ENCODE peak calls at places on chromosomes 11 and 22, in seven cellular contexts. S, N, I, L, X, F and O are unnamed samples.

GRCh38 chr11:44416776-44417175 is 106.8 kb upstream of the ALX4 start:
- DNase-seq in S (no peak), N (no peak), I (no peak), L (no peak), X (no peak), F (no peak), O (no peak)

GRCh38 chr11:61775606-61776554 is 16.5 kb downstream of the TMEM258 start:
- DNase-seq in S (no peak), N (no peak), I (no peak), L (no peak), X (peak), F (no peak), O (no peak)

GRCh38 chr11:78069465-78069864 is 5.8 kb downstream of the THRSP start:
- DNase-seq in S (no peak), N (no peak), I (no peak), L (no peak), X (no peak), F (no peak), O (no peak)

GRCh38 chr11:1027483-1028290 is 8.8 kb downstream of the MUC6 start:
- DNase-seq in S (no peak), N (no peak), I (no peak), L (no peak), X (peak), F (no peak), O (no peak)

GRCh38 chr11:29300441-29300840 is 716.4 kb downstream of the KCNA4 start:
- DNase-seq in S (no peak), N (peak), I (no peak), L (no peak), X (no peak), F (no peak), O (no peak)

GRCh38 chr22:50169774-50170341 is 673 bp upstream of the PANX2 start:
- DNase-seq in S (no peak), N (no peak), I (no peak), L (no peak), X (peak), F (no peak), O (no peak)

GRCh38 chr11:129023968-129024676 is 81.5 kb upstream of the TP53AIP1 start:
- DNase-seq in S (no peak), N (peak), I (no peak), L (no peak), X (no peak), F (no peak), O (no peak)

GRCh38 chr11:61539009-61539408 is 30.5 kb downstream of the LRRC10B start:
- DNase-seq in S (no peak), N (no peak), I (peak), L (no peak), X (no peak), F (no peak), O (no peak)

GRCh38 chr11:26079966-26080365 is 252.0 kb upstream of the ANO3 start:
- DNase-seq in S (no peak), N (no peak), I (no peak), L (no peak), X (no peak), F (no peak), O (no peak)

GRCh38 chr11:404551-405264 is 10.1 kb downstream of the SIGIRR start:
- DNase-seq in S (no peak), N (no peak), I (no peak), L (no peak), X (no peak), F (no peak), O (no peak)

GRCh38 chr11:133936136-133936535 is 20.6 kb downstream of the IGSF9B start:
- DNase-seq in S (no peak), N (no peak), I (no peak), L (no peak), X (peak), F (no peak), O (no peak)

GRCh38 chr11:102589047-102589459 is 36.1 kb downstream of the MMP20 start:
- DNase-seq in S (no peak), N (no peak), I (no peak), L (no peak), X (no peak), F (no peak), O (no peak)

GRCh38 chr11:103794262-103794661 is 242.2 kb upstream of the DDI1 start:
- DNase-seq in S (no peak), N (peak), I (no peak), L (no peak), X (no peak), F (no peak), O (no peak)

GRCh38 chr11:88827018-88827676 is 238.6 kb downstream of the GRM5 start:
- DNase-seq in S (no peak), N (no peak), I (no peak), L (no peak), X (no peak), F (no peak), O (no peak)

GRCh38 chr11:77094841-77095365 is 7.7 kb upstream of the OMP start:
- DNase-seq in S (no peak), N (no peak), I (no peak), L (no peak), X (peak), F (no peak), O (no peak)

GRCh38 chr11:123152951-123153350 is 42.1 kb downstream of the CLMP start:
- DNase-seq in S (no peak), N (no peak), I (no peak), L (no peak), X (no peak), F (no peak), O (no peak)

GRCh38 chr11:1772270-1773130 is 8.8 kb upstream of the CTSD start:
- DNase-seq in S (no peak), N (peak), I (peak), L (peak), X (peak), F (no peak), O (no peak)

GRCh38 chr11:17481905-17482304 is 5.3 kb upstream of the ABCC8 start:
- DNase-seq in S (no peak), N (no peak), I (no peak), L (no peak), X (no peak), F (no peak), O (no peak)

GRCh38 chr22:19559956-19560355 is 35.7 kb upstream of the CLDN5 start:
- DNase-seq in S (no peak), N (no peak), I (no peak), L (no peak), X (no peak), F (no peak), O (no peak)

GRCh38 chr11:24592342-24592741 is 95.5 kb downstream of the LUZP2 start:
- DNase-seq in S (no peak), N (peak), I (no peak), L (no peak), X (no peak), F (no peak), O (no peak)

GRCh38 chr11:33065445-33066178 is 26.2 kb downstream of the TCP11L1 start:
- DNase-seq in S (peak), N (peak), I (peak), L (peak), X (peak), F (peak), O (peak)

GRCh38 chr11:8055111-8055835 is 25.7 kb upstream of the TUB start:
- DNase-seq in S (no peak), N (no peak), I (no peak), L (no peak), X (no peak), F (no peak), O (no peak)
- TF ChIP-seq CTCF in S (no peak), N (peak), I (no peak), L (no peak), X (no peak), F (no peak), O (no peak)

GRCh38 chr11:11701070-11701469 is 79.3 kb upstream of the GALNT18 start:
- DNase-seq in S (no peak), N (peak), I (no peak), L (no peak), X (no peak), F (no peak), O (no peak)

GRCh38 chr11:11703885-11704284 is 82.1 kb upstream of the GALNT18 start:
- DNase-seq in S (no peak), N (no peak), I (no peak), L (no peak), X (no peak), F (no peak), O (no peak)

GRCh38 chr11:11708256-11708655 is 86.5 kb upstream of the GALNT18 start:
- DNase-seq in S (no peak), N (no peak), I (no peak), L (no peak), X (no peak), F (no peak), O (no peak)

GRCh38 chr11:11709447-11710239 is 87.8 kb upstream of the GALNT18 start:
- DNase-seq in S (no peak), N (no peak), I (no peak), L (no peak), X (no peak), F (no peak), O (no peak)

DNA sequence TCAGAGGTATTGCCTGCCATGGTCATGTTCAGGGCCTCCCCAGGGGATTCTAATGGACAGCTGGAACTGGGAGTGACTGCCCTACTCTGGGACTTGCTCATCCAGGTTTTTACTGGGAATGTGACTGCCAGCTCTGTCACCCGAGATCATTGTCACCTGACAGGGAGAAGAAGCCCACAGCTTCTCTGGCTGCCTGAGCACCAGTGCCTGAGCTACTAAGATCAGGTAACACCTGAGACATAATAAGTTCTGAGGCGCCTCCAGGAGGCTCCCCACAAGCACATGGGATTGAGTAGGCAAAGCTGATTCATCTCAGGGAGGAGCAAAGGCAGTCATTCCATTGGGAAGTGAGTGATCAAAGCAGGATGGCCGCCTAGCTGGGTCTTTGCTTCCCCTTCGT is 84.2 kb upstream of the GALNT18 start:
- DNase-seq in S (no peak), N (no peak), I (no peak), L (no peak), X (no peak), F (no peak), O (no peak)
- TF ChIP-seq CTCF in S (no peak), N (no peak), I (no peak), L (no peak), X (no peak), F (no peak), O (no peak)

DNA sequence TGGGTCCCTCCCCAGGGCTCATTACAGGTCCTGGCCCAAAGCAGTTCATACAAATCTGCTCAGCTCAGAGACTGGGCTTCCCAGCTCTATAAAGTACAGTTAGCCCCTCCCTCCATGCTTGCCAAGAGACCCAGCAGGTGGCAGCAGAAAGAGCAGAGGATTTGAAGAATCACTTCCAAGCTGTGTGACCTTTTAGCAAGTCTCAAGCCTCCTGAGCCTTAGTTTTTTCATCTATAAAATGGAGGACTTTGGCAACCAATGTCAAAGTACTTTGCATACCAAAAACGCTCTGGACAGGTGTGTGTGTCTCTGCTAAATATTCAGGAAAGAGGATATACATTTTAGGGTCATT is 26.6 kb downstream of the RELT start:
- DNase-seq in S (no peak), N (no peak), I (no peak), L (no peak), X (no peak), F (peak), O (no peak)
- TF ChIP-seq CTCF in S (peak), N (peak), I (no peak), L (no peak), X (no peak), F (no peak), O (peak)

GRCh38 chr11:56521955-56522354 is 21.1 kb downstream of the OR5M11 start:
- DNase-seq in S (no peak), N (no peak), I (no peak), L (no peak), X (no peak), F (no peak), O (no peak)
- TF ChIP-seq CTCF in S (no peak), N (no peak), I (no peak), L (no peak), X (no peak), F (no peak), O (peak)

GRCh38 chr22:46596819-46597218 is 23.4 kb upstream of the GRAMD4 start:
- DNase-seq in S (no peak), N (no peak), I (no peak), L (no peak), X (peak), F (no peak), O (peak)
- TF ChIP-seq CTCF in S (no peak), N (no peak), I (no peak), L (no peak), X (no peak), F (no peak), O (no peak)

GRCh38 chr11:115869780-115870431 is 365.7 kb upstream of the CADM1 start:
- DNase-seq in S (no peak), N (no peak), I (no peak), L (no peak), X (peak), F (no peak), O (no peak)
- TF ChIP-seq CTCF in S (no peak), N (peak), I (no peak), L (no peak), X (peak), F (no peak), O (peak)

GRCh38 chr11:117700551-117700950 is 96.5 kb downstream of the DSCAML1 start:
- DNase-seq in S (no peak), N (no peak), I (no peak), L (no peak), X (no peak), F (no peak), O (no peak)

GRCh38 chr11:117704416-117705150 is 92.4 kb downstream of the DSCAML1 start:
- DNase-seq in S (no peak), N (no peak), I (no peak), L (no peak), X (no peak), F (no peak), O (no peak)

GRCh38 chr11:117701781-117702180 is 95.2 kb downstream of the DSCAML1 start:
- DNase-seq in S (no peak), N (no peak), I (no peak), L (no peak), X (no peak), F (no peak), O (no peak)

GRCh38 chr11:117705866-117706265 is 91.2 kb downstream of the DSCAML1 start:
- DNase-seq in S (no peak), N (no peak), I (no peak), L (no peak), X (no peak), F (no peak), O (no peak)

DNA sequence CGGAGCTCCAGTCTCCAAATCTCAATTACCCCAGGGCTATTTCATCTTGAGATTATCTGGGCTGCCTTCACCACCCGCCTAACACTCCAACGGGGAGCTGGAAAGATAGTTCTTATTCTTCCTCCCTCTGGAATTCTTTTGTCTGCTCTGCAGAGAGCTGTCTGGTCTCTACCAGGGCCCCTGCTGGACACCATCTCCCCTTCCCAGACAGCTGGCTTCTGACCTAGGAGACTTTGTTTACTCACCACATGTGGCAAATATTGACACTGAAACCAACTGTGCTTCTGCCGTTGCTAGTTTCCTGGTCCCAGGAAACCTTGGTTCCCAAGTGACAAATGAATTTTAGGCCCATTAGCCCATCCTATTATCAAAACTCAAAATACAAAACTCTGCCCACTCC is 93.8 kb downstream of the DSCAML1 start:
- DNase-seq in S (no peak), N (no peak), I (no peak), L (no peak), X (no peak), F (no peak), O (no peak)
- TF ChIP-seq CTCF in S (no peak), N (no peak), I (no peak), L (no peak), X (no peak), F (no peak), O (no peak)

GRCh38 chr11:64776425-64776824 is 1.9 kb downstream of the SF1 start:
- DNase-seq in S (no peak), N (no peak), I (no peak), L (no peak), X (no peak), F (no peak), O (no peak)

GRCh38 chr11:64778223-64778472 is 194 bp downstream of the SF1 start:
- DNase-seq in S (no peak), N (no peak), I (no peak), L (no peak), X (no peak), F (no peak), O (no peak)

GRCh38 chr11:64776875-64777274 is 1.5 kb downstream of the SF1 start:
- DNase-seq in S (no peak), N (no peak), I (no peak), L (no peak), X (no peak), F (no peak), O (no peak)

GRCh38 chr11:64777449-64778222 is 706 bp downstream of the SF1 start:
- DNase-seq in S (peak), N (peak), I (peak), L (peak), X (peak), F (peak), O (peak)

GRCh38 chr11:64778473-64779298 is at the start of gene SF1:
- DNase-seq in S (peak), N (peak), I (peak), L (peak), X (peak), F (peak), O (peak)
- TF ChIP-seq CTCF in S (no peak), N (no peak), I (peak), L (no peak), X (no peak), F (peak), O (no peak)

DNA sequence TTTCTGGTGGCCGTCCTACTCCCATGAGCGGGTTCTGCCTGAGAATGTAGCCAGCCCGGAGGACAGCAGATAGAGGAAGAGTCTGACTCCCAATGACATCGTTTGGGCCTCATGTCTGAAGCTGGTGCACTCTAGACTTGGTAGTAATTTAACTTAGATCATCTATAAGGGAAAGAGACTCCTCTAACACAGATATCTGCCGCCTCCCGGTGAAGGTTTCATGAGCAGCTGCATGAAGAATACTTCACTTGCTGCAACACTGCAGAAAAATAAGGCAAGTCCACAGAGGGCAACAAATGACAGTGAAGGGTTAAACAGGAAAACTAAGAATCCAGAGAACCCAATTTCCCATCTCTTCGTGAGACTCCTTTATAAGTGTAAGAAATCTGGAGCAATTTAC is 5.9 kb upstream of the ARL2 start:
- DNase-seq in S (no peak), N (no peak), I (no peak), L (no peak), X (no peak), F (no peak), O (no peak)
- TF ChIP-seq CTCF in S (no peak), N (no peak), I (no peak), L (no peak), X (no peak), F (no peak), O (no peak)